ENCODE peak calls at places on chromosomes 6 and 20, in ten cellular contexts. B is GM20000, I is thyroid gland, H is dorsolateral prefrontal cortex, W is psoas muscle, U is PC-3, A is Panc1, O is colonic mucosa, R is neural crest cell, M is Calu3. Y is an unnamed sample.

GRCh38 chr6:71333700-71334099 is 45.1 kb downstream of the OGFRL1 start:
- DNase-seq in B (no peak), I (no peak), H (no peak), W (no peak), U (peak), A (peak), O (no peak), R (no peak), M (peak), Y (no peak)

GRCh38 chr20:52731086-52731485 is 241.1 kb upstream of the TSHZ2 start:
- DNase-seq in B (no peak), I (no peak), H (no peak), W (no peak), U (no peak), A (no peak), O (no peak), R (no peak), M (no peak), Y (peak)

GRCh38 chr20:435558-435957 is 26.8 kb downstream of the TBC1D20 start:
- DNase-seq in B (no peak), I (no peak), H (no peak), W (no peak), U (no peak), A (no peak), O (no peak), R (no peak), M (no peak), Y (no peak)

GRCh38 chr6:7542065-7542877 is 800 bp downstream of the DSP start:
- DNase-seq in B (peak), I (peak), H (no peak), W (no peak), U (peak), A (no peak), O (peak), R (peak), M (peak), Y (peak)

GRCh38 chr6:44367686-44368085 is 19.8 kb upstream of the CDC5L start:
- DNase-seq in B (no peak), I (no peak), H (no peak), W (no peak), U (no peak), A (no peak), O (no peak), R (no peak), M (no peak), Y (peak)

GRCh38 chr6:87094576-87094975 is 330 bp downstream of the CGA start:
- DNase-seq in B (no peak), I (no peak), H (no peak), W (no peak), U (no peak), A (no peak), O (no peak), R (no peak), M (no peak), Y (no peak)

GRCh38 chr20:17557675-17558006 is 12.2 kb upstream of the DSTN start:
- DNase-seq in B (no peak), I (peak), H (no peak), W (no peak), U (peak), A (no peak), O (peak), R (no peak), M (peak), Y (no peak)

GRCh38 chr20:1267161-1267560 is 1.1 kb downstream of the SNPH start:
- DNase-seq in B (peak), I (no peak), H (no peak), W (no peak), U (no peak), A (no peak), O (no peak), R (no peak), M (no peak), Y (no peak)

GRCh38 chr6:42251500-42251899 is 33.8 kb upstream of the MRPS10 start:
- DNase-seq in B (no peak), I (no peak), H (no peak), W (no peak), U (no peak), A (no peak), O (no peak), R (no peak), M (no peak), Y (no peak)

GRCh38 chr6:148157841-148158240 is 184.8 kb upstream of the SASH1 start:
- DNase-seq in B (no peak), I (peak), H (no peak), W (no peak), U (no peak), A (no peak), O (no peak), R (no peak), M (no peak), Y (no peak)

GRCh38 chr6:38876470-38876869 is 161.4 kb downstream of the DNAH8 start:
- DNase-seq in B (peak), I (no peak), H (no peak), W (no peak), U (no peak), A (no peak), O (peak), R (no peak), M (no peak), Y (peak)

DNA sequence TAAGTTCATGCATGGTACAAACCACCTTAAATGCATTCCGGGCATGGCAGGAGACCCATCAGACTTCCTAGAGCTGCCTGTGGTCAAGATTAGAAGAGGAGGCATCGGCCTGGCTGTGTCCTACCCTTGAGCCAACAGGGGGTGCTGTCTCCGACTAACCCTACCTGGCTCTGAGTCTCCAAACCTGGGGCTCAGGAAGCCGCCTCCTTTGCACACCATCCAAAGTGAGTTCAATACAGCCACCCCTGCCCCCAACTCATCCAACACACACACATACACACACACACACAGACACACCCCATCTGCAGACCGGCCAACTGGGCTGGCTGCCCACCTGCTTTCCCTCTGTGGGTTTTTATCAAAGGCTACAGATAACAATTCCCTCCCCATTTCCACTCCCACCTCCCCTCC is 77.0 kb downstream of the JPH2 start:
- DNase-seq in B (no peak), I (no peak), H (no peak), W (no peak), U (no peak), A (no peak), O (no peak), R (no peak), M (no peak), Y (no peak)
- TF ChIP-seq CTCF in B (no peak), I (no peak), H (no peak), W (no peak), U (peak), A (peak), O (no peak), R (no peak), M (peak), Y (no peak)

DNA sequence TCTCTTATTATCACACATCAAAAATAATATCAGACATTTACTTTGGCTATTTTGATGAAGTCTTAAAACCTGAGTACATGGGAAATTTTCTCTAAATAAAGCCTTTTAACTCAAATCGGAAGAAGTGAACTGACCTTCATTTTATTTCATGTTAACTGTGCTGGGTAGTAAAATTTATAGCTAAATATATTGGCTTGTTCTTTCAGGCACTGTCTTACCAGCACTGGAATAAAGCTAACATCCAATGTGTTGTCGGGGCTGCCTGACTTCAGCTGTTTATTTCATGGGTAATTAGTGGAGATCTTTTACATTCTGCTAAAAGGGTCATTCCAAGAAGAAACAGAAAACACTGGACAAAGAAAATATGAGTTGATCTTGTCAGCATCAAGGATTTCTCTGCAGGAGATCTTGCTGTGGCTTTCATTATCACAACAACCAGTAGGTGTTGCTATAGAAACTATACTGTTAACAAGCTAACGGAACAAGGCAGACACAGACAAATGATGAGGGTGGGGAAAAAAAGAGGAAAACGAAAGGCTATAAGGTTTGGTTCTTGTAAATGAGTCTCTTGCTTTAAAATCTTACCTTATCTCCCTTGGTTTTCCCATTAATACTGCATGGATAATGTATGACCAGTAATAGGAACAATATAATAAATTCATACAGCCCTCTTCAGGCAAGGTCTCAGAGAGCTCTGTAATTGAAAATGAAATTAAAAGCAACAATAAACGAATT is 206.9 kb downstream of the SIM1 start:
- DNase-seq in B (peak), I (no peak), H (no peak), W (no peak), U (peak), A (peak), O (no peak), R (no peak), M (no peak), Y (no peak)
- TF ChIP-seq CTCF in B (no peak), I (no peak), H (peak), W (no peak), U (peak), A (peak), O (no peak), R (peak), M (no peak), Y (no peak)

GRCh38 chr20:33554914-33555420 is 65.1 kb downstream of the CBFA2T2 start:
- DNase-seq in B (peak), I (no peak), H (no peak), W (no peak), U (peak), A (peak), O (peak), R (no peak), M (peak), Y (no peak)
- TF ChIP-seq CTCF in B (no peak), I (no peak), H (no peak), W (no peak), U (no peak), A (no peak), O (no peak), R (no peak), M (no peak), Y (no peak)

GRCh38 chr6:14396826-14397517 is 279.4 kb downstream of the CD83 start:
- DNase-seq in B (peak), I (peak), H (no peak), W (peak), U (peak), A (no peak), O (no peak), R (no peak), M (no peak), Y (no peak)
- TF ChIP-seq CTCF in B (peak), I (no peak), H (no peak), W (peak), U (peak), A (peak), O (no peak), R (peak), M (no peak), Y (peak)

DNA sequence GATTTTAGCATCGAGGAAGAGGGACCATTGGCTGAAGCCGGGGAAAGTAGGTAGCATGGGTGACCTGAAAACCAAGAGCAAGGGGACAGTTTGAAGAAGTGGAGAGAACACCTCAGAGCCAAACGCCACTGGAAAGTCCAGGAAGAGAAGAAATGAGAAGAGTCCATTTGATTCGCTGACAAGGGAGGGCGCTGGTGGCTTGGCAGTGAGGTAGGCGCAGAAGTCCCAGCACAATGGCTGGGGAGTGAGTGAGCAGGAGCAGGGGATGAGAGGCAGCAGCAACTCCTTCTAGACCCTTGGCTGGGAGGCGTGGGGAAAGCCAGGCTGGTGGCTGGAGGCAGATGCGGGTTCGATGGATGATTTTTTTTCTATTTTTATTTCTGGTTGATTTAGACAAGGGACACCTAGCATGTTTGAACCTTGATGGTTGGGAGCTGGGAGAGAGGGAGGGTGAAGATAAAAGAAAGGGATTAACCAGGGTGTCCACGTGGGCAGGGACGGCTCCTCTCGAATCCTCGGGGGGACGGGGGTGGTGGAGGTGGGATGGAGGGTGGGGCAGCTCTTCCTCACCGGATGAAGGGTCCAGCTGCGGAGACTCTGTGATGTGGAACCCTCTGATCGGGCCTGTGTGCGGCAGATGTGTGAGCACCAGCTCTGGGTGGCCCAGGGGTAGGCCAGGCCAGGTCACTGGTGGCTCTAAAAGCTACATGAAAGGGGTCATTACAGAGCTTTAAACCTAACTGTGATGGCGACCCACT is 164.2 kb downstream of the NFATC2 start:
- DNase-seq in B (no peak), I (peak), H (no peak), W (no peak), U (no peak), A (no peak), O (no peak), R (no peak), M (no peak), Y (peak)
- TF ChIP-seq CTCF in B (no peak), I (no peak), H (no peak), W (no peak), U (peak), A (peak), O (no peak), R (peak), M (no peak), Y (no peak)

DNA sequence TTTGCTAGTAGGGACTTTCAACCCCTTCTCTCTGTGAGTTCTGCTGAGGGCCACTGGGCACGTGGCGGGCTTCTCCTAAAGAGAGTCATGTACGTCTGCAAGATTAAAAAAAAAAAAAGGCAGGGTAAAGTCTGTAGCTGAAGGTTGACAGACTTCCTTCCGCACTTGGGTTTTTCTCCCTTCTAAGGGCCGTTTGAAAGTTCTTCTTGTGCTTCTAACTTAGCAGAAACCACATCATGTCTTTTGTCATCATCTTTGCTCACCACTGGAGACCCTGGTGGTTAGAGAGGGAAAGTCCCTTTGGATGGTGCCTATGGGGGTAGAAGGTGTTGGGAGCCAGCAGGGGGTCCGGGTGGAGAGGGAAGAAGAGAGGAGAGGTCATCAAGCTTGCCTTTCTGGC is 31.4 kb downstream of the PRDM1 start:
- DNase-seq in B (peak), I (no peak), H (no peak), W (no peak), U (no peak), A (no peak), O (no peak), R (no peak), M (no peak), Y (no peak)
- TF ChIP-seq CTCF in B (no peak), I (no peak), H (no peak), W (no peak), U (no peak), A (no peak), O (no peak), R (no peak), M (no peak), Y (no peak)

Y was measured in endothelial cell.